ENCODE peak calls at places on chromosome 3, in four cellular contexts. G is T-helper 17 cell, S is M059J, H is astrocyte of the spinal cord. D is an unnamed sample.

GRCh38 chr3:46447535-46447934 is 17.2 kb downstream of the LTF start:
- DNase-seq in G (no peak), S (no peak), H (no peak), D (no peak)

GRCh38 chr3:183161552-183162345 is 785 bp downstream of the LAMP3 start:
- DNase-seq in G (no peak), S (no peak), H (no peak), D (no peak)

GRCh38 chr3:188262913-188263683 is 109.1 kb downstream of the LPP start:
- DNase-seq in G (no peak), S (peak; percentile 95), H (peak; percentile 83), D (no peak)

GRCh38 chr3:178170698-178171535 is 365.3 kb upstream of the KCNMB2 start:
- DNase-seq in G (no peak), S (peak; percentile 97), H (peak; percentile 91), D (peak; percentile 87)

GRCh38 chr3:172106989-172107388 is 67.6 kb downstream of the FNDC3B start:
- DNase-seq in G (no peak), S (peak; percentile 70), H (no peak), D (no peak)

GRCh38 chr3:100364421-100364820 is 29.9 kb downstream of the NIT2 start:
- DNase-seq in G (no peak), S (no peak), H (no peak), D (no peak)

GRCh38 chr3:52286777-52287110 is 884 bp upstream of the GLYCTK start:
- DNase-seq in G (no peak), S (no peak), H (no peak), D (peak; percentile 29)

GRCh38 chr3:152105446-152105845 is 163.3 kb upstream of the MBNL1 start:
- DNase-seq in G (no peak), S (no peak), H (no peak), D (no peak)

GRCh38 chr3:79249701-79250100 is 518.1 kb downstream of the ROBO1 start:
- DNase-seq in G (no peak), S (peak; percentile 38), H (peak; percentile 55), D (no peak)

GRCh38 chr3:61848885-61849284 is 287.5 kb downstream of the PTPRG start:
- DNase-seq in G (no peak), S (peak; percentile 72), H (peak; percentile 93), D (peak; percentile 68)

GRCh38 chr3:47583320-47584075 is 4.8 kb upstream of the CSPG5 start:
- DNase-seq in G (no peak), S (peak; percentile 35), H (no peak), D (peak; percentile 24)

GRCh38 chr3:15094187-15094875 is 4.6 kb downstream of the RBSN start:
- DNase-seq in G (no peak), S (no peak), H (no peak), D (no peak)

GRCh38 chr3:139737682-139738361 is 60.0 kb upstream of the NMNAT3 start:
- DNase-seq in G (no peak), S (no peak), H (no peak), D (no peak)

GRCh38 chr3:187838016-187838535 is 92.8 kb upstream of the BCL6 start:
- DNase-seq in G (no peak), S (no peak), H (no peak), D (no peak)

GRCh38 chr3:71514621-71515020 is 68.9 kb downstream of the FOXP1 start:
- DNase-seq in G (no peak), S (no peak), H (no peak), D (peak; percentile 66)

GRCh38 chr3:137770821-137771399 is 6.8 kb downstream of the SOX14 start:
- DNase-seq in G (no peak), S (peak; percentile 13), H (no peak), D (no peak)

GRCh38 chr3:39052613-39053012 is 797 bp downstream of the WDR48 start:
- DNase-seq in G (no peak), S (no peak), H (no peak), D (no peak)

GRCh38 chr3:49674491-49674983 is 386 bp downstream of the APEH start:
- DNase-seq in G (no peak), S (no peak), H (no peak), D (no peak)

GRCh38 chr3:125602752-125603649 is 7.7 kb upstream of the OSBPL11 start:
- DNase-seq in G (no peak), S (peak; percentile 92), H (peak; percentile 54), D (peak; percentile 86)

GRCh38 chr3:127056281-127056680 is 73.4 kb downstream of the PLXNA1 start:
- DNase-seq in G (no peak), S (no peak), H (no peak), D (no peak)

GRCh38 chr3:32203854-32204253 is 34.6 kb upstream of the CMTM8 start:
- DNase-seq in G (no peak), S (peak; percentile 51), H (peak; percentile 52), D (peak; percentile 32)

GRCh38 chr3:193207290-193207689 is 33.7 kb upstream of the PLAAT1 start:
- DNase-seq in G (no peak), S (no peak), H (no peak), D (no peak)

GRCh38 chr3:136664771-136665170 is 87.4 kb downstream of the STAG1 start:
- DNase-seq in G (no peak), S (no peak), H (no peak), D (no peak)

GRCh38 chr3:5806192-5806591 is 618.7 kb downstream of the EDEM1 start:
- DNase-seq in G (no peak), S (no peak), H (peak; percentile 20), D (no peak)

GRCh38 chr3:16884748-16885587 is at the start of gene PLCL2:
- DNase-seq in G (peak; percentile 60), S (peak; percentile 28), H (peak; percentile 42), D (peak; percentile 9)

GRCh38 chr3:132659370-132660055 is at the start of gene ACAD11:
- DNase-seq in G (peak; percentile 16), S (peak; percentile 80), H (peak; percentile 77), D (peak; percentile 71)

GRCh38 chr3:141414141-141414689 is 45.9 kb downstream of the ZBTB38 start:
- DNase-seq in G (no peak), S (no peak), H (peak; percentile 66), D (no peak)

GRCh38 chr3:50237133-50237651 is 1.2 kb downstream of the GNAI2 start:
- DNase-seq in G (no peak), S (peak; percentile 47), H (no peak), D (peak; percentile 41)

GRCh38 chr3:144128117-144128892 is 156.7 kb downstream of the DIPK2A start:
- DNase-seq in G (no peak), S (no peak), H (no peak), D (no peak)

GRCh38 chr3:17420668-17421067 is 321.8 kb downstream of the TBC1D5 start:
- DNase-seq in G (no peak), S (no peak), H (no peak), D (no peak)

D was measured in mammary epithelial cell.